ENCODE peak calls at places on chromosomes 7 and 10, in four cellular contexts. E, D, W and N are unnamed samples.
A peak's percentile ranks its signal among the peaks of the same experiment; 100 is the strongest.

GRCh38 chr7:50610521-50611277 is 45.5 kb upstream of the DDC start:
- DNase-seq in E (no peak), D (no peak), W (no peak), N (peak; percentile 47)

GRCh38 chr7:75888464-75889222 is 9.8 kb downstream of the RHBDD2 start:
- DNase-seq in E (no peak), D (peak; percentile 32), W (no peak), N (no peak)

GRCh38 chr10:68139451-68140272 is 30.4 kb downstream of the MYPN start:
- DNase-seq in E (no peak), D (no peak), W (no peak), N (no peak)

GRCh38 chr7:1060315-1061080 is 16.2 kb downstream of the GPR146 start:
- DNase-seq in E (no peak), D (peak; percentile 49), W (no peak), N (no peak)

GRCh38 chr10:126115021-126115610 is 218.8 kb downstream of the FANK1 start:
- DNase-seq in E (no peak), D (no peak), W (no peak), N (no peak)

GRCh38 chr10:113356794-113357687 is 195.8 kb upstream of the HABP2 start:
- DNase-seq in E (no peak), D (no peak), W (no peak), N (no peak)

GRCh38 chr7:54989826-54990225 is 29.0 kb upstream of the EGFR start:
- DNase-seq in E (no peak), D (no peak), W (no peak), N (no peak)

GRCh38 chr10:74314166-74314565 is 163.1 kb downstream of the ADK start:
- DNase-seq in E (no peak), D (no peak), W (no peak), N (no peak)

DNA sequence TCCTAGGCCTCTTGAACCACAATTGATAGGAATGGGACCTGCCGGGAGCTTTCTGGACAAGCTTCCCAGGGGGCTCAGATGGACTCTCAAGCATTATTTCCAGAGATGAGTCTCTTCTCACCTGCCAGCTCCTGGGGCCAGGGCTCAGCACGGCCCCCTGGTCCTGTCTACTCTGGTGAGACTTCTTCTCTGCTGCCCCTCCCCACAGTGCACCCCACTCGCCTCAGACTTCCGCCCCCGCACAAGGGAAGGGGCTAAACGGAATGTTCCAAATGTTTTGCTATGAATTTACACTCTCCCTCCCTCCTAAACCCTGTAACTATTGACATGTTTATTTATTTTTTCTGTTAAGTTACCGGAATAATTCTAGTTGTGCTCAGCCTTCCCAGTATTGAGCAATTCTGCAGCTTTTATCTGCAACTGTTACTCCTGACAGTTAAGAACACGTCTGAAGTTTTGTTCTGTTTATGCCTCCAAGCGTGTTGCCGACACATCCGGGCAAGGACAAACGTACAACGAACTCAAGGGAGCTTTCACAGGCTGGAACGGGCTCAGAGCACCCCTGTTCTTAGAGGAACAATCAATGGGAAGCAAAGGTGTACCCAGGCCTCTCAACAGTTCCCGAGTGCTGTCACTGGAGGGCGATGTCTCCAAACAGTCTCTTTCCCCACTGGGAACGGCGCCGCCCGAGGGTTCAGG is 55.2 kb downstream of the FHIP2A start:
- DNase-seq in E (peak; percentile 73), D (peak; percentile 64), W (peak; percentile 56), N (no peak)
- TF ChIP-seq CTCF in E (peak; percentile 68), D (peak; percentile 59), W (peak; percentile 66), N (no peak)

DNA sequence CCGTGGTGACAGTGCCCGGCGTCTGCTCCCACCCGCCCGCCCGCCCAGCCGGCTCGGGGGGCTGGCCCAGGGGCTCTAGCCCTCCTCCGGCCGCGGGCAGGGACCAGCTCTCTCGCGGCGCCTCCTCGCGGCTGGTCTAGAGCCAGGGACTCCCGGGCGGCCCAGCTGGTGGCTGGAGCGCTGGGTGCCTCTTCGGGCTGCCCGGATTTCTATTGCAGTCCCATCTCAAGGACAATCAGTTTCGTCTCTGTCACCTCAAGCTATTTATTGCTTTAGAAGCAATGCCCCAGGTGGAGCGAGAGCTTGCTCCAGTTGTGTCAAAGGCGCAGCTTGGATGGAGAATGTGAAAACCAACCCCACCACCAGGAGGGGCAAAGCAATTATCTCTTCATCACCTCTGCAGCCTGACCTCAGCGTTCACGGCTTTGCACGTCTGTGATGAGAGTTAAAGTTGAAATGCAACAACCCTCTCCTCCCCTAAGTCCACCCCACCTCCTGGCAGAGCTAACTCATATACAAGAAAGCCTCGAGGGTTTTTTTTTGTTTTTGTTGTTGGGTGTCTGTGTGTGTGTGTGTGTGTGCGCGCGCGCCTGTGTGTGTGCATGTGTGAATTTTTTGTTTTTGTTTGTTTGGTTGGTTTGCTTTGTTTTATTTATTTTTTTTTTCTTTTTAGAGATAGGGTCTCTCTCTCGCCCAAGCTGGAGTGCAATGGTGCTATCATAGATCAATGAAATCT is at the start of gene ITGA8:
- DNase-seq in E (peak; percentile 40), D (peak; percentile 37), W (peak; percentile 43), N (no peak)
- TF ChIP-seq CTCF in E (no peak), D (peak; percentile 34), W (peak; percentile 38), N (no peak)

DNA sequence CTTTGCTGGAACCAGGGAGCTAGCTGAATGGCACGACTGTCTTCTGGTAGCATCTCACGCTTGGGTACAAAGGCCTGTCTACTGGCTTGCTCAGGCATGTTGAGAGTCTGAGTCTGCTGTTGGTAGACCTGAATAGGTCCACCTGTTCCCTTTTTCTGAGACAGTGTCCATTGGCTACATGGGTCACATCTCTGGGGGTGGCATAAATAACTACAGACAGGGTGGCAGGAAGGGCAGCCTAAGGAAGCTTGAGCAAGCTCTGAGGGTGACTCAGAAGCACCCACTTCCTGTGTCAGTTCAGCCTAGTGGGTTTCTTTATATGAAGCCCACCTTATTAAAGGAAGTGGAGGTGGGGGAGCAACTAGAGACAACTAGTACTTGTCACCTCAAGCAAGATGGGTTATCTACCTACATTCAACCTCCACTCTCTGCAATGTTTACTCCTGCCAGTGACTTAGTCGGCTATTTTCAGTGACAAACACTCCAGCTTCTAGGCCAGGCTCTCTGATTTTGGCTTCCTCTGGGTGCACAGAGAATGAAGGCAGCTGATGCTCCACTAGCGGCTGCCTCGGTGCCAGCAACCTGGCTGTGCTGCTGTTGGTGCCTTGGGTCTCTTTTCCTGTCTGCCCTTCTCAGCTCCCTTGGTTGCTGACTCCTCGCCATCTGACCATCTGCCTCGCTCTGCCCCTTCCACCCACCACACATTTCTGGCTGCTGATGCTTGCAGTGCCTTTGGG is 5.7 kb upstream of the ZYX start:
- DNase-seq in E (no peak), D (no peak), W (no peak), N (peak; percentile 48)
- TF ChIP-seq CTCF in E (no peak), D (no peak), W (no peak), N (no peak)

DNA sequence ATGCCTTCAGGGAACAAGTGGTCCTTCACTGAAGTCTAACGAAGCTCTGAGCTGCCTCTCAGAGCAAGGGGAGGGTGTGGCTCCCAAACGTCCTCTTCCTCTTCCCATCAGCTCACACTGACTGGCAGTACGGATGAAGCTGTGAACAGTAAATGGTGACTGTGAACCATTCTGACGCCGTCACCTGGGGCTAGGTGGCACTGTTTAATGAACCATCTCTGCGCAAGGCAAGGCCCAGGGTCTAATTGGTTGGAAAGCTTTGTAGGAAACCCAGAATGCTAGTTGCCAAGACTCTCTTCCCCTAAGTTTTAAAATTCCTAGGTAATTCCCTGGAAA is 156.1 kb upstream of the LYZL1 start:
- DNase-seq in E (no peak), D (no peak), W (no peak), N (no peak)
- TF ChIP-seq CTCF in E (no peak), D (no peak), W (no peak), N (no peak)

DNA sequence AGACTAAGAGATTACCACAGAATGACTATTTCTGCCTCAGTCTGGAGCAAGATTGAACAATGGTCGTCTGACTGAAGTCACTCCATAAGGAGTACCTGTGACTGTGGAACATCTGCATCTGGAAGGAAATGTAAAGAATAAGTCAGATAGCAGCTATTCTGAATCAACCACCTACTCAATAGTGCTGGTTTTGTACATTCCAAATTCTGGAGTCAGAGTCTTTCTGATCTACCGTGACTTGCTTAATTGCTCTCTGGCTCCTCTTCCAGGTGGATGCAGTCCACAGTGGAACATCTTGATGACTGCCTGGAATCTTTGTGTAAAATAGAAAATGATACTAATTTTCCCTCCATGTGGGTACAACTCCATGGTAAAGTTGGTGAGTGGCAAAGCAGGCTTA is 156.3 kb upstream of the SEMA3C start:
- DNase-seq in E (no peak), D (no peak), W (no peak), N (no peak)
- TF ChIP-seq CTCF in E (no peak), D (no peak), W (no peak), N (no peak)

DNA sequence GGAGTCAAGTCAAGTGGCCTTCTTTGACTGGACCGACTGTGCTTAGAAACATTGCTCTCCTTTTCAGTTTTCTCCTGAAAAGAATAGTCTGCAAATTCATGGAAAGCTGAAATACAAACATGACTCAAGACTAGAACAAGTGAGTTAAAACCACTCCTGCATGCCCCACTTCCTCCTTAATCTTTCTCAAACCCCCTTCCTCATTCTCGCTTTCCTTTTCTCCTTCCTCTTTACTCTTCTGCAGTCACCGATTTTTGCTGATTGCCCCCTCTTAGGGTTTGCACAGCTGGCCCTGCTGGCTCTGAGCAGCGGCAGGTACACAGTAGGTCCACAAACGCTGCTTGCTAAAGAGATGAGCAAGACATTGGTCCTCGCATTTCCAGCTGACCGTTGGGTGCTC is 34.8 kb upstream of the MKI67 start:
- DNase-seq in E (no peak), D (no peak), W (no peak), N (no peak)
- TF ChIP-seq CTCF in E (no peak), D (no peak), W (no peak), N (no peak)